ENCODE peak calls at places on chromosome 5, in nine cellular contexts. K, M, R, C, P, A, F, O and J are unnamed samples.

GRCh38 chr5:58012103-58012502 is 447.8 kb downstream of the PLK2 start:
- DNase-seq in O (no peak), M (no peak), K (no peak), A (no peak), R (no peak), P (peak), C (no peak), F (no peak), J (no peak)

GRCh38 chr5:29001666-29002065 is 1963.3 kb upstream of the CDH9 start:
- DNase-seq in O (peak), R (no peak), F (peak), P (peak), C (no peak), K (no peak), M (no peak), A (no peak), J (no peak)

GRCh38 chr5:97102010-97102470 is 40.4 kb downstream of the LIX1 start:
- DNase-seq in K (no peak), O (no peak), M (no peak), R (no peak), C (no peak), P (no peak), F (no peak), A (peak), J (no peak)

GRCh38 chr5:89534331-89534730 is 651.3 kb upstream of the MEF2C start:
- DNase-seq in P (no peak), M (no peak), R (no peak), K (no peak), A (no peak), C (no peak), O (no peak), F (no peak), J (no peak)

GRCh38 chr5:67426961-67427630 is 230.5 kb upstream of the CD180 start:
- DNase-seq in O (no peak), F (no peak), M (no peak), P (no peak), K (no peak), R (no peak), A (no peak), C (no peak), J (no peak)

GRCh38 chr5:15013654-15014463 is 142.3 kb upstream of the ANKH start:
- DNase-seq in R (no peak), K (no peak), A (peak), M (peak), F (peak), C (peak), P (peak), O (peak), J (peak)

GRCh38 chr5:87340716-87341115 is 72.0 kb downstream of the CCNH start:
- DNase-seq in P (no peak), C (peak), F (no peak), K (no peak), A (no peak), R (no peak), O (no peak), M (no peak), J (no peak)

GRCh38 chr5:112878760-112879159 is 17.7 kb downstream of the SRP19 start:
- DNase-seq in P (no peak), A (no peak), M (no peak), K (peak), F (no peak), C (peak), O (no peak), R (no peak), J (no peak)

GRCh38 chr5:72611111-72611724 is 104.0 kb upstream of the ZNF366 start:
- DNase-seq in K (no peak), R (peak), P (peak), M (peak), C (peak), F (peak), O (peak), A (peak), J (peak)

GRCh38 chr5:124402144-124402581 is 344.3 kb downstream of the ZNF608 start:
- DNase-seq in K (no peak), C (no peak), R (peak), O (no peak), P (no peak), A (no peak), M (no peak), F (no peak), J (no peak)

GRCh38 chr5:34891981-34892380 is 23.3 kb downstream of the RAD1 start:
- DNase-seq in O (no peak), P (no peak), K (no peak), A (no peak), R (no peak), F (no peak), M (no peak), C (no peak), J (no peak)

GRCh38 chr5:34586117-34586885 is 69.8 kb upstream of the RAI14 start:
- DNase-seq in C (no peak), M (peak), K (no peak), A (no peak), F (no peak), P (no peak), O (no peak), R (no peak), J (peak)

GRCh38 chr5:54895816-54896341 is 89.5 kb downstream of the ESM1 start:
- DNase-seq in P (peak), K (no peak), R (peak), F (peak), M (peak), A (peak), C (no peak), O (peak), J (no peak)

GRCh38 chr5:145681216-145681615 is 153.9 kb downstream of the PRELID2 start:
- DNase-seq in O (no peak), A (no peak), C (no peak), P (no peak), R (no peak), K (no peak), F (no peak), M (no peak), J (no peak)

GRCh38 chr5:134436523-134437339 is 25.1 kb upstream of the CDKN2AIPNL start:
- DNase-seq in R (peak), M (no peak), O (peak), C (peak), F (peak), K (peak), P (peak), A (no peak), J (no peak)

GRCh38 chr5:40842351-40842750 is 1.2 kb downstream of the CARD6 start:
- DNase-seq in M (no peak), C (no peak), P (no peak), O (no peak), A (no peak), K (no peak), R (no peak), F (no peak), J (no peak)

GRCh38 chr5:180070726-180071417 is 687 bp downstream of the RNF130 start:
- DNase-seq in K (no peak), F (peak), A (peak), P (peak), M (peak), C (no peak), R (peak), O (peak), J (no peak)

GRCh38 chr5:92309336-92309991 is 926.3 kb upstream of the ARRDC3 start:
- DNase-seq in R (no peak), C (peak), M (peak), P (peak), K (no peak), F (peak), O (no peak), A (peak), J (peak)